ENCODE peak calls at places on chromosomes 3 and 15, in five cellular contexts. O is caudate nucleus, I is cerebellar cortex, S is H54, Z is NCI-H1417 treated with DMSO at 0.1 percent for 48 hours. V is an unnamed sample.
A peak's percentile ranks its signal among the peaks of the same experiment; 100 is the strongest.

GRCh38 chr3:84885199-84885882 is 73.4 kb upstream of the CADM2 start:
- DNase-seq in O (no peak), I (no peak), S (no peak), Z (no peak), V (no peak)

GRCh38 chr3:127044996-127045395 is 62.1 kb downstream of the PLXNA1 start:
- DNase-seq in O (no peak), I (peak; percentile 75), S (peak; percentile 64), Z (no peak), V (peak; percentile 70)

GRCh38 chr3:81869380-81869779 is 107.9 kb upstream of the GBE1 start:
- DNase-seq in O (no peak), I (no peak), S (no peak), Z (no peak), V (no peak)

GRCh38 chr3:100556656-100557310 is 52.6 kb upstream of the ADGRG7 start:
- DNase-seq in O (no peak), I (no peak), S (peak; percentile 13), Z (no peak), V (no peak)

GRCh38 chr15:45186771-45187577 is 792 bp downstream of the SHF start:
- DNase-seq in O (no peak), I (peak; percentile 36), S (no peak), Z (no peak), V (no peak)

GRCh38 chr3:188233320-188233719 is 79.4 kb downstream of the LPP start:
- DNase-seq in O (no peak), I (no peak), S (no peak), Z (no peak), V (no peak)

GRCh38 chr3:3739345-3740060 is 59.7 kb upstream of the LRRN1 start:
- DNase-seq in O (no peak), I (no peak), S (no peak), Z (no peak), V (no peak)

GRCh38 chr3:83023050-83023449 is 1261.6 kb upstream of the GBE1 start:
- DNase-seq in O (no peak), I (no peak), S (no peak), Z (no peak), V (no peak)

GRCh38 chr15:93031103-93031464 is 57.9 kb downstream of the RGMA start:
- DNase-seq in O (no peak), I (no peak), S (no peak), Z (no peak), V (no peak)

GRCh38 chr3:147038456-147038855 is 367.9 kb downstream of the ZIC4 start:
- DNase-seq in O (no peak), I (no peak), S (no peak), Z (no peak), V (no peak)

GRCh38 chr3:194879991-194880939 is 194.6 kb downstream of the FAM43A start:
- DNase-seq in O (peak; percentile 16), I (peak; percentile 31), S (peak; percentile 29), Z (peak; percentile 23), V (peak; percentile 43)

GRCh38 chr3:138408751-138409161 is 25.7 kb upstream of the ESYT3 start:
- DNase-seq in O (no peak), I (no peak), S (no peak), Z (no peak), V (no peak)

GRCh38 chr3:137763594-137763938 is 549 bp upstream of the SOX14 start:
- DNase-seq in O (no peak), I (no peak), S (no peak), Z (no peak), V (no peak)

GRCh38 chr3:60989893-60990740 is 261.1 kb downstream of the FHIT start:
- DNase-seq in O (no peak), I (no peak), S (no peak), Z (no peak), V (no peak)

GRCh38 chr3:183307749-183308148 is 54.7 kb downstream of the B3GNT5 start:
- DNase-seq in O (no peak), I (no peak), S (no peak), Z (no peak), V (no peak)

GRCh38 chr3:193960485-193961172 is 175.3 kb upstream of the HES1 start:
- DNase-seq in O (peak; percentile 14), I (no peak), S (no peak), Z (no peak), V (no peak)

GRCh38 chr15:40807028-40807887 is at the start of the genes DNAJC17 and ZFYVE19:
- DNase-seq in O (peak; percentile 97), I (peak; percentile 99), S (peak; percentile 95), Z (peak; percentile 42), V (peak; percentile 96)

GRCh38 chr3:195129644-195130492 is 141.1 kb downstream of the XXYLT1 start:
- DNase-seq in O (no peak), I (no peak), S (no peak), Z (no peak), V (no peak)

GRCh38 chr3:113136071-113136470 is 75.3 kb upstream of the BOC start:
- DNase-seq in O (no peak), I (peak; percentile 19), S (no peak), Z (no peak), V (no peak)

GRCh38 chr3:16148783-16149182 is 25.7 kb upstream of the GALNT15 start:
- DNase-seq in O (no peak), I (peak; percentile 22), S (no peak), Z (no peak), V (peak; percentile 52)

GRCh38 chr3:28758115-28758514 is 409.5 kb upstream of the AZI2 start:
- DNase-seq in O (no peak), I (no peak), S (no peak), Z (no peak), V (no peak)

GRCh38 chr3:154089416-154090115 is 31.6 kb upstream of the ARHGEF26 start:
- DNase-seq in O (no peak), I (no peak), S (no peak), Z (no peak), V (no peak)

GRCh38 chr15:34584321-34584668 is 844 bp upstream of the GOLGA8B start:
- DNase-seq in O (no peak), I (no peak), S (no peak), Z (no peak), V (no peak)

GRCh38 chr3:136838641-136839555 is 20.0 kb downstream of the SLC35G2 start:
- DNase-seq in O (no peak), I (peak; percentile 68), S (peak; percentile 41), Z (no peak), V (no peak)

GRCh38 chr3:5376761-5377160 is 189.3 kb downstream of the EDEM1 start:
- DNase-seq in O (no peak), I (no peak), S (no peak), Z (no peak), V (no peak)

GRCh38 chr3:162721736-162722135 is 1225.1 kb downstream of the OTOL1 start:
- DNase-seq in O (no peak), I (no peak), S (no peak), Z (no peak), V (no peak)

GRCh38 chr3:155382396-155383042 is 89.0 kb upstream of the STRIT1 start:
- DNase-seq in O (peak; percentile 22), I (peak; percentile 57), S (peak; percentile 36), Z (peak; percentile 47), V (peak; percentile 72)